ENCODE peak calls at places on chromosomes 11 and 22, in four cellular contexts. W is RCC 7860, K is C1 segment of cervical spinal cord, U is Calu3. T is an unnamed sample.

GRCh38 chr11:120324932-120325810 is at the start of gene TLCD5:
- DNase-seq in K (peak), W (peak), U (peak), T (no peak)

GRCh38 chr11:96635655-96636054 is 245.8 kb downstream of the JRKL start:
- DNase-seq in K (no peak), U (no peak), W (no peak), T (no peak)

GRCh38 chr11:74417379-74417804 is 19.2 kb upstream of the PGM2L1 start:
- DNase-seq in U (peak), K (no peak), W (peak), T (no peak)

GRCh38 chr11:126383301-126384052 is 28.0 kb downstream of the ST3GAL4 start:
- DNase-seq in W (no peak), U (no peak), K (no peak), T (no peak)

GRCh38 chr11:110050201-110050506 is 43.0 kb upstream of the ZC3H12C start:
- DNase-seq in W (no peak), K (no peak), U (no peak), T (no peak)

GRCh38 chr11:44535201-44535980 is 30.1 kb upstream of the CD82 start:
- DNase-seq in K (no peak), U (no peak), W (no peak), T (no peak)

GRCh38 chr11:9057032-9057431 is 34.4 kb downstream of the SCUBE2 start:
- DNase-seq in W (no peak), K (no peak), U (no peak), T (no peak)

GRCh38 chr11:14537134-14537599 is 17.0 kb upstream of the PSMA1 start:
- DNase-seq in W (no peak), K (no peak), U (peak), T (no peak)

GRCh38 chr11:101862410-101863233 is 52.2 kb upstream of the CEP126 start:
- DNase-seq in U (peak), W (peak), K (no peak), T (peak)

GRCh38 chr11:64504999-64505398 is 86.0 kb upstream of the SLC22A12 start:
- DNase-seq in K (no peak), U (no peak), W (no peak), T (no peak)

GRCh38 chr11:107606122-107606521 is 15.2 kb downstream of the ELMOD1 start:
- DNase-seq in W (no peak), K (no peak), U (no peak), T (no peak)

GRCh38 chr22:43249789-43250188 is 62.9 kb upstream of the TTLL12 start:
- DNase-seq in W (no peak), K (no peak), U (peak), T (no peak)

GRCh38 chr11:65871811-65872548 is 620 bp downstream of the EFEMP2 start:
- DNase-seq in U (no peak), K (no peak), W (no peak), T (no peak)

GRCh38 chr22:37121887-37122591 is 12.5 kb upstream of the TMPRSS6 start:
- DNase-seq in K (no peak), W (peak), U (no peak), T (peak)

GRCh38 chr11:13009921-13010736 is 1.0 kb downstream of the RASSF10 start:
- DNase-seq in U (peak), K (no peak), W (no peak), T (no peak)

GRCh38 chr11:6724013-6724412 is 40.9 kb upstream of the MRPL17 start:
- DNase-seq in K (no peak), W (no peak), U (no peak), T (no peak)

GRCh38 chr22:44543362-44543761 is 45.3 kb upstream of the RTL6 start:
- DNase-seq in W (no peak), K (no peak), U (no peak), T (no peak)